ENCODE peak calls at places on chromosomes 1 and 21, in seven cellular contexts. One of them, this sample, is unnamed.

GRCh38 chr1:76687324-76688018 is 179.8 kb upstream of the ST6GALNAC5 start:
- DNase-seq in OCI-LY7: no peak
- DNase-seq in neural progenitor cell: no peak
- DNase-seq in fibroblast of mammary gland: no peak
- DNase-seq in HFFc6: no peak
- DNase-seq in cardiac fibroblast: no peak
- DNase-seq in fibroblast of the aortic adventitia: no peak
- DNase-seq in this sample: no peak

GRCh38 chr1:192474080-192474683 is 101.4 kb upstream of the RGS1 start:
- DNase-seq in OCI-LY7: peak
- DNase-seq in neural progenitor cell: peak
- DNase-seq in fibroblast of mammary gland: peak
- DNase-seq in HFFc6: no peak
- DNase-seq in cardiac fibroblast: peak
- DNase-seq in fibroblast of the aortic adventitia: peak
- DNase-seq in this sample: peak

GRCh38 chr1:237737938-237738610 is 152.6 kb downstream of the ZP4 start:
- DNase-seq in OCI-LY7: no peak
- DNase-seq in neural progenitor cell: no peak
- DNase-seq in fibroblast of mammary gland: no peak
- DNase-seq in HFFc6: no peak
- DNase-seq in cardiac fibroblast: no peak
- DNase-seq in fibroblast of the aortic adventitia: no peak
- DNase-seq in this sample: no peak

GRCh38 chr1:145782166-145783099 is 41.5 kb downstream of the RNF115 start:
- DNase-seq in OCI-LY7: no peak
- DNase-seq in neural progenitor cell: no peak
- DNase-seq in fibroblast of mammary gland: peak
- DNase-seq in HFFc6: peak
- DNase-seq in cardiac fibroblast: peak
- DNase-seq in fibroblast of the aortic adventitia: peak
- DNase-seq in this sample: peak

GRCh38 chr1:23548704-23549143 is 10.6 kb downstream of the ID3 start:
- DNase-seq in OCI-LY7: no peak
- DNase-seq in neural progenitor cell: no peak
- DNase-seq in fibroblast of mammary gland: peak
- DNase-seq in HFFc6: no peak
- DNase-seq in cardiac fibroblast: peak
- DNase-seq in fibroblast of the aortic adventitia: peak
- DNase-seq in this sample: peak

GRCh38 chr1:157363660-157364140 is 188.6 kb downstream of the FCRL5 start:
- DNase-seq in OCI-LY7: peak
- DNase-seq in neural progenitor cell: peak
- DNase-seq in fibroblast of mammary gland: peak
- DNase-seq in HFFc6: peak
- DNase-seq in cardiac fibroblast: peak
- DNase-seq in fibroblast of the aortic adventitia: peak
- DNase-seq in this sample: peak

GRCh38 chr1:42319128-42319851 is 15.7 kb downstream of the FOXJ3 start:
- DNase-seq in OCI-LY7: no peak
- DNase-seq in neural progenitor cell: no peak
- DNase-seq in fibroblast of mammary gland: peak
- DNase-seq in HFFc6: peak
- DNase-seq in cardiac fibroblast: peak
- DNase-seq in fibroblast of the aortic adventitia: peak
- DNase-seq in this sample: peak

GRCh38 chr1:100065183-100065968 is 67.4 kb downstream of the SASS6 start:
- DNase-seq in OCI-LY7: no peak
- DNase-seq in neural progenitor cell: no peak
- DNase-seq in fibroblast of mammary gland: no peak
- DNase-seq in HFFc6: no peak
- DNase-seq in cardiac fibroblast: peak
- DNase-seq in fibroblast of the aortic adventitia: no peak
- DNase-seq in this sample: peak

GRCh38 chr1:37748563-37748962 is 16.4 kb downstream of the EPHA10 start:
- DNase-seq in OCI-LY7: no peak
- DNase-seq in neural progenitor cell: no peak
- DNase-seq in fibroblast of mammary gland: no peak
- DNase-seq in HFFc6: no peak
- DNase-seq in cardiac fibroblast: no peak
- DNase-seq in fibroblast of the aortic adventitia: no peak
- DNase-seq in this sample: no peak

GRCh38 chr1:198797656-198798055 is 158.8 kb downstream of the PTPRC start:
- DNase-seq in OCI-LY7: no peak
- DNase-seq in neural progenitor cell: no peak
- DNase-seq in fibroblast of mammary gland: no peak
- DNase-seq in HFFc6: no peak
- DNase-seq in cardiac fibroblast: no peak
- DNase-seq in fibroblast of the aortic adventitia: no peak
- DNase-seq in this sample: no peak

GRCh38 chr1:198794498-198794897 is 155.7 kb downstream of the PTPRC start:
- DNase-seq in OCI-LY7: no peak
- DNase-seq in neural progenitor cell: no peak
- DNase-seq in fibroblast of mammary gland: peak
- DNase-seq in HFFc6: peak
- DNase-seq in cardiac fibroblast: peak
- DNase-seq in fibroblast of the aortic adventitia: peak
- DNase-seq in this sample: peak

GRCh38 chr1:198798923-198799386 is 160.1 kb downstream of the PTPRC start:
- DNase-seq in OCI-LY7: peak
- DNase-seq in neural progenitor cell: no peak
- DNase-seq in fibroblast of mammary gland: no peak
- DNase-seq in HFFc6: no peak
- DNase-seq in cardiac fibroblast: no peak
- DNase-seq in fibroblast of the aortic adventitia: no peak
- DNase-seq in this sample: no peak
- TF ChIP-seq CTCF in OCI-LY7: peak
- TF ChIP-seq CTCF in neural progenitor cell: no peak
- TF ChIP-seq CTCF in fibroblast of mammary gland: no peak
- TF ChIP-seq CTCF in HFFc6: no peak
- TF ChIP-seq CTCF in cardiac fibroblast: no peak
- TF ChIP-seq CTCF in fibroblast of the aortic adventitia: no peak
- TF ChIP-seq CTCF in this sample: peak

GRCh38 chr21:36260802-36261201 is 59.2 kb upstream of the MORC3 start:
- DNase-seq in OCI-LY7: peak
- DNase-seq in neural progenitor cell: no peak
- DNase-seq in fibroblast of mammary gland: no peak
- DNase-seq in HFFc6: no peak
- DNase-seq in cardiac fibroblast: no peak
- DNase-seq in fibroblast of the aortic adventitia: no peak
- DNase-seq in this sample: no peak
- TF ChIP-seq CTCF in OCI-LY7: peak
- TF ChIP-seq CTCF in neural progenitor cell: no peak
- TF ChIP-seq CTCF in fibroblast of mammary gland: no peak
- TF ChIP-seq CTCF in HFFc6: peak
- TF ChIP-seq CTCF in cardiac fibroblast: no peak
- TF ChIP-seq CTCF in fibroblast of the aortic adventitia: no peak
- TF ChIP-seq CTCF in this sample: no peak

GRCh38 chr1:235946570-235946981 is 79.9 kb upstream of the LYST start:
- DNase-seq in OCI-LY7: peak
- DNase-seq in neural progenitor cell: no peak
- DNase-seq in fibroblast of mammary gland: peak
- DNase-seq in HFFc6: peak
- DNase-seq in cardiac fibroblast: peak
- DNase-seq in fibroblast of the aortic adventitia: peak
- DNase-seq in this sample: peak
- TF ChIP-seq CTCF in OCI-LY7: peak
- TF ChIP-seq CTCF in neural progenitor cell: peak
- TF ChIP-seq CTCF in fibroblast of mammary gland: peak
- TF ChIP-seq CTCF in HFFc6: peak
- TF ChIP-seq CTCF in cardiac fibroblast: peak
- TF ChIP-seq CTCF in fibroblast of the aortic adventitia: peak
- TF ChIP-seq CTCF in this sample: peak

GRCh38 chr1:6034750-6035096 is 11.0 kb upstream of the KCNAB2 start:
- DNase-seq in OCI-LY7: no peak
- DNase-seq in neural progenitor cell: no peak
- DNase-seq in fibroblast of mammary gland: no peak
- DNase-seq in HFFc6: no peak
- DNase-seq in cardiac fibroblast: no peak
- DNase-seq in fibroblast of the aortic adventitia: no peak
- DNase-seq in this sample: no peak
- TF ChIP-seq CTCF in OCI-LY7: peak
- TF ChIP-seq CTCF in neural progenitor cell: no peak
- TF ChIP-seq CTCF in fibroblast of mammary gland: no peak
- TF ChIP-seq CTCF in HFFc6: no peak
- TF ChIP-seq CTCF in cardiac fibroblast: no peak
- TF ChIP-seq CTCF in fibroblast of the aortic adventitia: no peak
- TF ChIP-seq CTCF in this sample: no peak

DNA sequence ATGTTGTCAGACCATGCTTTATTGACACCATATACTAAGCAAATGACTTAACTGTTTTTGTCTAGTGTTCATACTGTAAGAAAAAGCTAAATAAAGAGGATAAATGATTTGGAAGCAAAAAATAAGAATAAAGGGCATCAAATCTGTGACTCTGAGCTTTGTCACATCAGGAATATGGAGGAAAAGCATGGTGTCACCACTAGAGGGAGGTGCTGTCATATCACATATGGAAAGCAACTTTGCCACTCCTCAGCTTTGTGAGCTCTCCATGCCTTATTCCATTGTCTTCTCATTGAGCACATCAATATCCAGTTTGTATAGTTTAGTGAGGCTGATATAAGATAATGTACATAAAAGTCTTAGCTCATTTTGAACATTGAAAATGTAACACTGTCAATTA is 20.8 kb upstream of the GBP1 start:
- DNase-seq in OCI-LY7: peak
- DNase-seq in neural progenitor cell: no peak
- DNase-seq in fibroblast of mammary gland: no peak
- DNase-seq in HFFc6: no peak
- DNase-seq in cardiac fibroblast: peak
- DNase-seq in fibroblast of the aortic adventitia: peak
- DNase-seq in this sample: no peak
- TF ChIP-seq CTCF in OCI-LY7: peak
- TF ChIP-seq CTCF in neural progenitor cell: no peak
- TF ChIP-seq CTCF in fibroblast of mammary gland: no peak
- TF ChIP-seq CTCF in HFFc6: peak
- TF ChIP-seq CTCF in cardiac fibroblast: peak
- TF ChIP-seq CTCF in fibroblast of the aortic adventitia: peak
- TF ChIP-seq CTCF in this sample: no peak

DNA sequence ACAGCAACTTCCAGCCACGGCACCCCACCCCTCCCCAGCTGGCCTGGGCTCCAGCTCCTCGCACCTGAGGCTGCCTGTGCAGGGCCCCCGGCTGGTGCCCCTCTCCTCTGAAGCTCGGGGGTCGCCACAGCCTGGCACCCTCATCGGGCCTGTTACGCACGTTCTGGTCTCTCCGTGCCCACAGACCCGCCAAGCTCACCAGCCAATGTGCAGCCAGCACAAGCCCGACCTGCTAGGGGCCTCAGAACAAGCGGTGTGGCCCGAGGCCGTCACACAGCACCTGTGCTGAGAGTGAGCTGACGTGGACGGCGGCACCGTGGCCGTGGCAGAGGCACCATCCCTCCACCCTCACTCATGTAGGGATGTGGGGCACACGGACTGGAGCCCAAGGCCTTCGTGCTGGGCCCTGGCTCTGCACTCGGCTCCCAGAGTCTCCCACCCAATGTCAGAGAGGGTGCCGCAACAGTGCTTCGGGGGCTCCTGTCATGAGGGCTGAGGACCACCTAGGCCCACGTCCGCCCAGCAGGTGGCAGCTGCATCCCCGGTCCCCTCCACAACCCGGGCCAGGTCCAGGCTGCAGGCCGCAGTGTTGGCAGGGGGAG is 4.4 kb upstream of the SAMD11 start:
- DNase-seq in OCI-LY7: no peak
- DNase-seq in neural progenitor cell: no peak
- DNase-seq in fibroblast of mammary gland: no peak
- DNase-seq in HFFc6: no peak
- DNase-seq in cardiac fibroblast: no peak
- DNase-seq in fibroblast of the aortic adventitia: no peak
- DNase-seq in this sample: no peak
- TF ChIP-seq CTCF in OCI-LY7: peak
- TF ChIP-seq CTCF in neural progenitor cell: no peak
- TF ChIP-seq CTCF in fibroblast of mammary gland: no peak
- TF ChIP-seq CTCF in HFFc6: peak
- TF ChIP-seq CTCF in cardiac fibroblast: no peak
- TF ChIP-seq CTCF in fibroblast of the aortic adventitia: no peak
- TF ChIP-seq CTCF in this sample: no peak

GRCh38 chr1:160546942-160547341 is 23.9 kb upstream of the SLAMF6 start:
- DNase-seq in OCI-LY7: no peak
- DNase-seq in neural progenitor cell: no peak
- DNase-seq in fibroblast of mammary gland: no peak
- DNase-seq in HFFc6: no peak
- DNase-seq in cardiac fibroblast: no peak
- DNase-seq in fibroblast of the aortic adventitia: no peak
- DNase-seq in this sample: no peak

GRCh38 chr1:160542303-160542945 is 19.4 kb upstream of the SLAMF6 start:
- DNase-seq in OCI-LY7: no peak
- DNase-seq in neural progenitor cell: no peak
- DNase-seq in fibroblast of mammary gland: peak
- DNase-seq in HFFc6: no peak
- DNase-seq in cardiac fibroblast: peak
- DNase-seq in fibroblast of the aortic adventitia: no peak
- DNase-seq in this sample: peak

GRCh38 chr1:160541622-160542302 is 18.7 kb upstream of the SLAMF6 start:
- DNase-seq in OCI-LY7: no peak
- DNase-seq in neural progenitor cell: no peak
- DNase-seq in fibroblast of mammary gland: no peak
- DNase-seq in HFFc6: no peak
- DNase-seq in cardiac fibroblast: no peak
- DNase-seq in fibroblast of the aortic adventitia: no peak
- DNase-seq in this sample: peak

GRCh38 chr1:160547371-160547901 is 24.4 kb upstream of the SLAMF6 start:
- DNase-seq in OCI-LY7: no peak
- DNase-seq in neural progenitor cell: no peak
- DNase-seq in fibroblast of mammary gland: no peak
- DNase-seq in HFFc6: no peak
- DNase-seq in cardiac fibroblast: no peak
- DNase-seq in fibroblast of the aortic adventitia: no peak
- DNase-seq in this sample: no peak

DNA sequence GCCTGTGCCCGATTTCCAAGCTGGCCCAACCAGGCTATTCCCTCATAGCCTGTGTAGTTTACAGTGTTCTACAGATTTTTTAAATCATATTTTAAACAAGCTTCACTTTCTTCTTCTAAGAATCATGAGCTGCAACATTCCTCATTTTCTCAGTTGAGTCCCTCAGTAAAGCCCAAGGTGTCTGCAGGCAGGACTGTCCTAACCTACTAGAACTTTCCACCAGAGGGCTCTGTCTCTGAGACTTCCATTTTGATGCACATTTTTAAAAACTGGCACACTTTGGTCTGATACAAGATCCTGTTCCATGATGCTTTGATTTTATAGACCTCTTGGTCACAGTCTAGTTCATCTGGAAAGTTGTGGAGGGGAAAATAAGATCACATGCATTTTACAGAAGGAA is 21.6 kb upstream of the SLAMF6 start:
- DNase-seq in OCI-LY7: peak
- DNase-seq in neural progenitor cell: peak
- DNase-seq in fibroblast of mammary gland: peak
- DNase-seq in HFFc6: peak
- DNase-seq in cardiac fibroblast: peak
- DNase-seq in fibroblast of the aortic adventitia: peak
- DNase-seq in this sample: peak
- TF ChIP-seq CTCF in OCI-LY7: peak
- TF ChIP-seq CTCF in neural progenitor cell: peak
- TF ChIP-seq CTCF in fibroblast of mammary gland: peak
- TF ChIP-seq CTCF in HFFc6: peak
- TF ChIP-seq CTCF in cardiac fibroblast: peak
- TF ChIP-seq CTCF in fibroblast of the aortic adventitia: peak
- TF ChIP-seq CTCF in this sample: peak

DNA sequence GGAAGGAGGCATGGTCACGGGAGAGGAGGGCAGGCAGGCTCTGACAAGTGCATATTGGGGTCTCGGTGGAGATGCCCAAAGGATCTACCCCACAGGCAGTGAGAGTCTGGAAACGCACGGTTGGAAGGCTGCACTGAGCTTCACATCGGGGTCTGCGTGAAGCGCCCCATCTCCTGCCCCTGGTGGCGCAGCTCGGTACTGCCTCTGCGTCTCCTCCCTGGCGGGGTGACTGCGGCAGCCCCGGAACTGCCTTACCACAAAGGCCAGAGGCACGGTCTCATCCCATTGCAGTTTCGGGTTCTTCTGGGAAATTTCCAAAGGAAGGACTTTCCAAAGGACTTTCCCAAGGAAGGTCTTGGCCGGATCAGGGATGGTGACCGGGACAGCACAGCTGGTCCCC is 69.2 kb upstream of the AJAP1 start:
- DNase-seq in OCI-LY7: peak
- DNase-seq in neural progenitor cell: peak
- DNase-seq in fibroblast of mammary gland: no peak
- DNase-seq in HFFc6: no peak
- DNase-seq in cardiac fibroblast: no peak
- DNase-seq in fibroblast of the aortic adventitia: no peak
- DNase-seq in this sample: no peak
- TF ChIP-seq CTCF in OCI-LY7: peak
- TF ChIP-seq CTCF in neural progenitor cell: peak
- TF ChIP-seq CTCF in fibroblast of mammary gland: peak
- TF ChIP-seq CTCF in HFFc6: peak
- TF ChIP-seq CTCF in cardiac fibroblast: peak
- TF ChIP-seq CTCF in fibroblast of the aortic adventitia: peak
- TF ChIP-seq CTCF in this sample: no peak